ENCODE peak calls at places on chromosomes 16 and 17, in six cellular contexts. P is endothelial cell of umbilical vein; Y is cardiac fibroblast; E is GM23248; J is CD8-positive, alpha-beta memory T cell; A is aorta. N is an unnamed sample.

GRCh38 chr17:6536053-6536452 is 20.3 kb downstream of the PITPNM3 start:
- DNase-seq in P (no peak), Y (no peak), E (no peak), J (no peak), A (no peak), N (no peak)

GRCh38 chr16:9123871-9124270 is 32.4 kb downstream of the HAPSTR1 start:
- DNase-seq in P (no peak), Y (no peak), E (no peak), J (no peak), A (peak; percentile 81), N (no peak)

GRCh38 chr16:74123826-74124225 is 172.8 kb upstream of the PSMD7 start:
- DNase-seq in P (no peak), Y (no peak), E (no peak), J (no peak), A (no peak), N (no peak)

GRCh38 chr17:74297941-74298340 is 23.9 kb downstream of the DNAI2 start:
- DNase-seq in P (no peak), Y (no peak), E (peak; percentile 68), J (no peak), A (no peak), N (no peak)

GRCh38 chr17:61380836-61381525 is 18.7 kb upstream of the TBX2 start:
- DNase-seq in P (no peak), Y (no peak), E (no peak), J (no peak), A (no peak), N (no peak)

GRCh38 chr17:49519781-49520180 is 24.7 kb downstream of the NGFR start:
- DNase-seq in P (no peak), Y (no peak), E (no peak), J (no peak), A (no peak), N (no peak)

GRCh38 chr17:78953356-78954350 is 26.1 kb downstream of the LGALS3BP start:
- DNase-seq in P (no peak), Y (peak; percentile 30), E (peak; percentile 26), J (no peak), A (no peak), N (no peak)

GRCh38 chr16:15950167-15950854 is 895 bp downstream of the ABCC1 start:
- DNase-seq in P (peak; percentile 61), Y (peak; percentile 55), E (peak; percentile 70), J (peak; percentile 59), A (no peak), N (no peak)

GRCh38 chr17:70254735-70255460 is 85.6 kb downstream of the KCNJ2 start:
- DNase-seq in P (peak; percentile 54), Y (no peak), E (peak; percentile 3), J (no peak), A (no peak), N (no peak)

GRCh38 chr16:5580320-5580719 is 482.7 kb upstream of the EEF2KMT start:
- DNase-seq in P (no peak), Y (no peak), E (no peak), J (no peak), A (no peak), N (no peak)

GRCh38 chr17:29710891-29711418 is 88.2 kb upstream of the CORO6 start:
- DNase-seq in P (no peak), Y (peak; percentile 46), E (peak; percentile 96), J (no peak), A (no peak), N (no peak)

GRCh38 chr17:57243171-57243622 is 13.1 kb upstream of the MSI2 start:
- DNase-seq in P (peak; percentile 66), Y (peak; percentile 77), E (peak; percentile 78), J (peak; percentile 66), A (peak; percentile 65), N (peak; percentile 75)

GRCh38 chr17:41026668-41027471 is at the start of gene KRTAP1-5:
- DNase-seq in P (no peak), Y (peak; percentile 3), E (peak; percentile 82), J (no peak), A (no peak), N (no peak)

GRCh38 chr17:10126554-10127493 is 71.6 kb downstream of the GAS7 start:
- DNase-seq in P (no peak), Y (peak; percentile 85), E (peak; percentile 76), J (no peak), A (no peak), N (peak; percentile 76)

GRCh38 chr17:4678448-4679026 is 25.4 kb downstream of the PELP1 start:
- DNase-seq in P (peak; percentile 64), Y (peak; percentile 72), E (peak; percentile 94), J (no peak), A (no peak), N (no peak)

GRCh38 chr17:78131172-78132085 is 858 bp downstream of the TMC8 start:
- DNase-seq in P (no peak), Y (no peak), E (peak; percentile 41), J (peak; percentile 41), A (no peak), N (no peak)

GRCh38 chr16:84156342-84156784 is 11.3 kb downstream of the DNAAF1 start:
- DNase-seq in P (no peak), Y (peak; percentile 29), E (peak; percentile 42), J (no peak), A (no peak), N (no peak)

GRCh38 chr17:49471769-49472168 is 23.3 kb upstream of the NGFR start:
- DNase-seq in P (no peak), Y (no peak), E (no peak), J (no peak), A (no peak), N (no peak)

GRCh38 chr16:72300892-72301291 is 128.9 kb upstream of the PMFBP1 start:
- DNase-seq in P (no peak), Y (no peak), E (no peak), J (no peak), A (no peak), N (no peak)

GRCh38 chr16:27230562-27230991 is 27.3 kb downstream of the KDM8 start:
- DNase-seq in P (no peak), Y (no peak), E (no peak), J (peak; percentile 83), A (peak; percentile 49), N (peak; percentile 44)

GRCh38 chr16:85750827-85751641 is at the start of gene C16orf74:
- DNase-seq in P (peak; percentile 34), Y (peak; percentile 67), E (peak; percentile 83), J (no peak), A (no peak), N (no peak)

GRCh38 chr16:79726902-79727301 is 126.4 kb upstream of the MAF start:
- DNase-seq in P (no peak), Y (no peak), E (no peak), J (no peak), A (no peak), N (no peak)

GRCh38 chr17:9371019-9371418 is 204.6 kb downstream of the STX8 start:
- DNase-seq in P (peak; percentile 78), Y (peak; percentile 70), E (peak; percentile 96), J (no peak), A (no peak), N (no peak)

GRCh38 chr16:50972899-50973298 is 178.2 kb downstream of the SALL1 start:
- DNase-seq in P (no peak), Y (no peak), E (no peak), J (no peak), A (no peak), N (no peak)

GRCh38 chr17:80943346-80944145 is 48.1 kb upstream of the CHMP6 start:
- DNase-seq in P (no peak), Y (no peak), E (no peak), J (no peak), A (peak; percentile 31), N (no peak)

GRCh38 chr16:48105976-48106375 is 49.8 kb downstream of the ABCC12 start:
- DNase-seq in P (no peak), Y (no peak), E (no peak), J (no peak), A (no peak), N (no peak)

GRCh38 chr17:4501295-4501949 is 2.7 kb downstream of the SPNS2 start:
- DNase-seq in P (peak; percentile 91), Y (no peak), E (no peak), J (no peak), A (no peak), N (no peak)

GRCh38 chr16:31215287-31216115 is 1.4 kb downstream of the PYDC1 start:
- DNase-seq in P (peak; percentile 21), Y (peak; percentile 65), E (peak; percentile 76), J (peak; percentile 26), A (peak; percentile 73), N (no peak)

GRCh38 chr17:12140685-12141084 is 120.0 kb downstream of the MAP2K4 start:
- DNase-seq in P (no peak), Y (no peak), E (no peak), J (no peak), A (no peak), N (no peak)

GRCh38 chr17:2050246-2050866 is 4.5 kb upstream of the HIC1 start:
- DNase-seq in P (peak; percentile 41), Y (peak; percentile 82), E (peak; percentile 85), J (peak; percentile 77), A (peak; percentile 74), N (peak; percentile 57)

GRCh38 chr17:80675451-80676095 is 130.9 kb downstream of the RPTOR start:
- DNase-seq in P (no peak), Y (no peak), E (peak; percentile 12), J (no peak), A (no peak), N (no peak)

GRCh38 chr17:42133461-42134041 is 10.9 kb downstream of the HSPB9 start:
- DNase-seq in P (no peak), Y (no peak), E (peak; percentile 15), J (no peak), A (no peak), N (peak; percentile 92)
- H3K4me3 ChIP-seq in P (no peak overlapping the region), Y (no peak overlapping the region), E (no peak overlapping the region), J (no peak overlapping the region), A (no peak overlapping the region), N (no peak overlapping the region)

GRCh38 chr16:911101-911500 is 59.7 kb downstream of the LMF1 start:
- DNase-seq in P (no peak), Y (no peak), E (no peak), J (no peak), A (no peak), N (no peak)
- H3K4me3 ChIP-seq in P (no peak overlapping the region), Y (no peak overlapping the region), E (no peak overlapping the region), J (no peak overlapping the region), A (no peak overlapping the region), N (no peak overlapping the region)

DNA sequence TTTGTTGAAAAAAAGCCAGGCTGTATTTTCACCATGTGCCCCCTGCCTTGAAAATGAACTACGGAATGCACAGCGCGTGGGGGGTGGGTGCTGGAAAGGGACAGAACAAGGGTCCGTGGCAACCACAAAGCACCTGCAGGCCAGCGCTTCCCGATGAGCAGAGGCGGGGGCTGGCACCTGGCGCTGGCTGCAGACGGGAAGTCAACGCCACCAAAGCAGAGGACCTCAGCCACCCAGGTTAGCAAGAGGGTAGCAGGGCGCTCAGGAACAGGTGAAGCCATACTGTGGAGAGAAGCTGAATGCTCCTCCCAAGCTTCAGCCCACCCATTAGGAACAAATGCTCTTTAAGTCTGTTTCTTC is 64.7 kb downstream of the KLHDC4 start:
- DNase-seq in P (no peak), Y (no peak), E (no peak), J (no peak), A (no peak), N (no peak)
- H3K4me3 ChIP-seq in P (no peak overlapping the region), Y (no peak overlapping the region), E (no peak overlapping the region), J (no peak overlapping the region), A (no peak overlapping the region), N (no peak overlapping the region)

DNA sequence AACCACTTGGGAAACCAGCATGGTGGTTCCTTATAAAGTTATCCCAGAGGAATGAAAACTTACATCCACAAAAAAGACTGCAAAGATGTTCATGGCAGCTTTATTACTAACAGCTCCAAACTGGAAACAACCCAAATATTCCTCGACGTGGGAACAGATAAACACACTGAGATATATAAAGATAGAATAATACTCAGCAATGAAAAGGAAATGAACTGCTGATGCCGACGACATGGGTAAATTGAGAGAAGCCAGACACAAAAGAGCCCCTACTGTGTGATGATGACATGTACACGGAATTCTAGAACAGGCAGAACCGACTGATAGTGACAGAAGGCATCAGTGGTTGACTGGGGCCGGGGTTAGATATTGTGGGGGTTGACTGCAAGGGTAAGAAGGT is 9.7 kb downstream of the PRCD start:
- DNase-seq in P (no peak), Y (no peak), E (no peak), J (no peak), A (no peak), N (no peak)
- H3K4me3 ChIP-seq in P (no peak overlapping the region), Y (no peak overlapping the region), E (no peak overlapping the region), J (no peak overlapping the region), A (no peak overlapping the region), N (no peak overlapping the region)

N was measured in Jurkat, Clone E6-1.